ENCODE peak calls at places on chromosome 2, in four cellular contexts. C, W, H and T are unnamed samples.

GRCh38 chr2:194815475-194815874 is 841.6 kb upstream of the SLC39A10 start:
- DNase-seq in C (no peak), W (no peak), H (no peak), T (no peak)

GRCh38 chr2:9867876-9868275 is 24.6 kb downstream of the TAF1B start:
- DNase-seq in C (no peak), H (no peak), W (no peak), T (peak)

GRCh38 chr2:236507393-236508085 is 62.1 kb upstream of the ACKR3 start:
- DNase-seq in W (peak), H (peak), C (peak), T (no peak)

GRCh38 chr2:164430166-164430783 is 191.0 kb downstream of the GRB14 start:
- DNase-seq in C (no peak), W (peak), H (peak), T (no peak)

GRCh38 chr2:4135765-4136164 is 432.4 kb downstream of the DCDC2C start:
- DNase-seq in W (no peak), H (no peak), C (peak), T (no peak)

GRCh38 chr2:160680294-160680693 is 186.7 kb upstream of the RBMS1 start:
- DNase-seq in H (no peak), W (no peak), C (no peak), T (no peak)

GRCh38 chr2:224579411-224579810 is 5.8 kb downstream of the CUL3 start:
- DNase-seq in C (no peak), H (peak), W (no peak), T (no peak)

GRCh38 chr2:159960413-159960812 is 102.0 kb downstream of the PLA2R1 start:
- DNase-seq in C (no peak), W (no peak), H (peak), T (no peak)

GRCh38 chr2:204479557-204479956 is 65.7 kb upstream of the PARD3B start:
- DNase-seq in C (no peak), W (no peak), H (peak), T (no peak)

GRCh38 chr2:4408311-4408710 is 704.9 kb downstream of the DCDC2C start:
- DNase-seq in W (no peak), C (no peak), H (no peak), T (no peak)